ENCODE peak calls at places on chromosomes 6 and 20, in eight cellular contexts. One of them, this sample, is unnamed.
A peak's percentile ranks its signal among the peaks of the same experiment; 100 is the strongest.

GRCh38 chr6:115969207-115969929 is 91.3 kb downstream of the FRK start:
- DNase-seq in H1: peak; percentile 5
- DNase-seq in neural progenitor cell: peak; percentile 77
- DNase-seq in epithelial cell of esophagus: no peak
- DNase-seq in GM13977: no peak
- DNase-seq in lower lobe of right lung: no peak
- DNase-seq in astrocyte of the cerebellum: no peak
- DNase-seq in brain microvascular endothelial cell: peak; percentile 1
- DNase-seq in this sample: no peak

GRCh38 chr20:12152996-12153395 is 235.3 kb downstream of the BTBD3 start:
- DNase-seq in H1: no peak
- DNase-seq in neural progenitor cell: no peak
- DNase-seq in epithelial cell of esophagus: peak; percentile 69
- DNase-seq in GM13977: no peak
- DNase-seq in lower lobe of right lung: no peak
- DNase-seq in astrocyte of the cerebellum: peak; percentile 8
- DNase-seq in brain microvascular endothelial cell: no peak
- DNase-seq in this sample: no peak

GRCh38 chr6:48318670-48319069 is 207.7 kb upstream of the PTCHD4 start:
- DNase-seq in H1: no peak
- DNase-seq in neural progenitor cell: no peak
- DNase-seq in epithelial cell of esophagus: peak; percentile 56
- DNase-seq in GM13977: no peak
- DNase-seq in lower lobe of right lung: no peak
- DNase-seq in astrocyte of the cerebellum: no peak
- DNase-seq in brain microvascular endothelial cell: peak; percentile 40
- DNase-seq in this sample: no peak

GRCh38 chr20:56003966-56004365 is 1.4 kb downstream of the CBLN4 start:
- DNase-seq in H1: no peak
- DNase-seq in neural progenitor cell: peak; percentile 63
- DNase-seq in epithelial cell of esophagus: peak; percentile 38
- DNase-seq in GM13977: no peak
- DNase-seq in lower lobe of right lung: peak; percentile 53
- DNase-seq in astrocyte of the cerebellum: no peak
- DNase-seq in brain microvascular endothelial cell: no peak
- DNase-seq in this sample: no peak

GRCh38 chr20:58647162-58647813 is 3.8 kb upstream of the STX16 start:
- DNase-seq in H1: no peak
- DNase-seq in neural progenitor cell: no peak
- DNase-seq in epithelial cell of esophagus: no peak
- DNase-seq in GM13977: no peak
- DNase-seq in lower lobe of right lung: no peak
- DNase-seq in astrocyte of the cerebellum: no peak
- DNase-seq in brain microvascular endothelial cell: no peak
- DNase-seq in this sample: no peak

GRCh38 chr6:56040271-56040670 is 164.9 kb upstream of the BMP5 start:
- DNase-seq in H1: no peak
- DNase-seq in neural progenitor cell: no peak
- DNase-seq in epithelial cell of esophagus: peak; percentile 78
- DNase-seq in GM13977: no peak
- DNase-seq in lower lobe of right lung: no peak
- DNase-seq in astrocyte of the cerebellum: peak; percentile 36
- DNase-seq in brain microvascular endothelial cell: no peak
- DNase-seq in this sample: no peak

GRCh38 chr6:125014157-125014957 is 52.1 kb downstream of the RNF217 start:
- DNase-seq in H1: no peak
- DNase-seq in neural progenitor cell: no peak
- DNase-seq in epithelial cell of esophagus: peak; percentile 62
- DNase-seq in GM13977: no peak
- DNase-seq in lower lobe of right lung: no peak
- DNase-seq in astrocyte of the cerebellum: no peak
- DNase-seq in brain microvascular endothelial cell: peak; percentile 65
- DNase-seq in this sample: no peak

GRCh38 chr20:23215596-23215995 is 129.5 kb upstream of the CD93 start:
- DNase-seq in H1: no peak
- DNase-seq in neural progenitor cell: no peak
- DNase-seq in epithelial cell of esophagus: no peak
- DNase-seq in GM13977: no peak
- DNase-seq in lower lobe of right lung: no peak
- DNase-seq in astrocyte of the cerebellum: no peak
- DNase-seq in brain microvascular endothelial cell: no peak
- DNase-seq in this sample: no peak

GRCh38 chr20:32831982-32832381 is 12.2 kb downstream of the MAPRE1 start:
- DNase-seq in H1: no peak
- DNase-seq in neural progenitor cell: no peak
- DNase-seq in epithelial cell of esophagus: peak; percentile 15
- DNase-seq in GM13977: no peak
- DNase-seq in lower lobe of right lung: no peak
- DNase-seq in astrocyte of the cerebellum: no peak
- DNase-seq in brain microvascular endothelial cell: no peak
- DNase-seq in this sample: no peak

GRCh38 chr6:87697581-87698552 is 4.2 kb downstream of the AKIRIN2 start:
- DNase-seq in H1: no peak
- DNase-seq in neural progenitor cell: peak; percentile 19
- DNase-seq in epithelial cell of esophagus: no peak
- DNase-seq in GM13977: no peak
- DNase-seq in lower lobe of right lung: no peak
- DNase-seq in astrocyte of the cerebellum: peak; percentile 77
- DNase-seq in brain microvascular endothelial cell: peak; percentile 67
- DNase-seq in this sample: no peak

GRCh38 chr6:137044366-137045220 is at the start of gene IL20RA:
- DNase-seq in H1: no peak
- DNase-seq in neural progenitor cell: peak; percentile 57
- DNase-seq in epithelial cell of esophagus: no peak
- DNase-seq in GM13977: peak; percentile 58
- DNase-seq in lower lobe of right lung: peak; percentile 74
- DNase-seq in astrocyte of the cerebellum: no peak
- DNase-seq in brain microvascular endothelial cell: no peak
- DNase-seq in this sample: peak; percentile 73

GRCh38 chr6:165059032-165059431 is 250.4 kb downstream of the C6orf118 start:
- DNase-seq in H1: no peak
- DNase-seq in neural progenitor cell: no peak
- DNase-seq in epithelial cell of esophagus: peak; percentile 84
- DNase-seq in GM13977: no peak
- DNase-seq in lower lobe of right lung: no peak
- DNase-seq in astrocyte of the cerebellum: no peak
- DNase-seq in brain microvascular endothelial cell: no peak
- DNase-seq in this sample: no peak

GRCh38 chr6:169949501-169950097 is 198.2 kb downstream of the ERMARD start:
- DNase-seq in H1: no peak
- DNase-seq in neural progenitor cell: no peak
- DNase-seq in epithelial cell of esophagus: no peak
- DNase-seq in GM13977: no peak
- DNase-seq in lower lobe of right lung: no peak
- DNase-seq in astrocyte of the cerebellum: no peak
- DNase-seq in brain microvascular endothelial cell: no peak
- DNase-seq in this sample: no peak

GRCh38 chr6:53410508-53411258 is 61.9 kb upstream of the ELOVL5 start:
- DNase-seq in H1: no peak
- DNase-seq in neural progenitor cell: no peak
- DNase-seq in epithelial cell of esophagus: peak; percentile 53
- DNase-seq in GM13977: peak; percentile 52
- DNase-seq in lower lobe of right lung: peak; percentile 65
- DNase-seq in astrocyte of the cerebellum: no peak
- DNase-seq in brain microvascular endothelial cell: peak; percentile 32
- DNase-seq in this sample: peak; percentile 63
- TF ChIP-seq CTCF in H1: peak; percentile 76
- TF ChIP-seq CTCF in neural progenitor cell: peak; percentile 38
- TF ChIP-seq CTCF in epithelial cell of esophagus: peak; percentile 66
- TF ChIP-seq CTCF in GM13977: peak; percentile 95
- TF ChIP-seq CTCF in lower lobe of right lung: peak; percentile 75
- TF ChIP-seq CTCF in astrocyte of the cerebellum: peak; percentile 52
- TF ChIP-seq CTCF in brain microvascular endothelial cell: peak; percentile 79
- TF ChIP-seq CTCF in this sample: peak; percentile 70

GRCh38 chr6:4021133-4021861 is 57.6 kb downstream of the FAM217A start:
- DNase-seq in H1: peak; percentile 78
- DNase-seq in neural progenitor cell: peak; percentile 96
- DNase-seq in epithelial cell of esophagus: peak; percentile 98
- DNase-seq in GM13977: peak; percentile 81
- DNase-seq in lower lobe of right lung: peak; percentile 98
- DNase-seq in astrocyte of the cerebellum: peak; percentile 91
- DNase-seq in brain microvascular endothelial cell: peak; percentile 95
- DNase-seq in this sample: peak; percentile 85
- TF ChIP-seq CTCF in H1: peak; percentile 7
- TF ChIP-seq CTCF in neural progenitor cell: peak; percentile 50
- TF ChIP-seq CTCF in epithelial cell of esophagus: peak; percentile 19
- TF ChIP-seq CTCF in GM13977: peak; percentile 54
- TF ChIP-seq CTCF in lower lobe of right lung: peak; percentile 43
- TF ChIP-seq CTCF in astrocyte of the cerebellum: peak; percentile 39
- TF ChIP-seq CTCF in brain microvascular endothelial cell: peak; percentile 38
- TF ChIP-seq CTCF in this sample: peak; percentile 60

DNA sequence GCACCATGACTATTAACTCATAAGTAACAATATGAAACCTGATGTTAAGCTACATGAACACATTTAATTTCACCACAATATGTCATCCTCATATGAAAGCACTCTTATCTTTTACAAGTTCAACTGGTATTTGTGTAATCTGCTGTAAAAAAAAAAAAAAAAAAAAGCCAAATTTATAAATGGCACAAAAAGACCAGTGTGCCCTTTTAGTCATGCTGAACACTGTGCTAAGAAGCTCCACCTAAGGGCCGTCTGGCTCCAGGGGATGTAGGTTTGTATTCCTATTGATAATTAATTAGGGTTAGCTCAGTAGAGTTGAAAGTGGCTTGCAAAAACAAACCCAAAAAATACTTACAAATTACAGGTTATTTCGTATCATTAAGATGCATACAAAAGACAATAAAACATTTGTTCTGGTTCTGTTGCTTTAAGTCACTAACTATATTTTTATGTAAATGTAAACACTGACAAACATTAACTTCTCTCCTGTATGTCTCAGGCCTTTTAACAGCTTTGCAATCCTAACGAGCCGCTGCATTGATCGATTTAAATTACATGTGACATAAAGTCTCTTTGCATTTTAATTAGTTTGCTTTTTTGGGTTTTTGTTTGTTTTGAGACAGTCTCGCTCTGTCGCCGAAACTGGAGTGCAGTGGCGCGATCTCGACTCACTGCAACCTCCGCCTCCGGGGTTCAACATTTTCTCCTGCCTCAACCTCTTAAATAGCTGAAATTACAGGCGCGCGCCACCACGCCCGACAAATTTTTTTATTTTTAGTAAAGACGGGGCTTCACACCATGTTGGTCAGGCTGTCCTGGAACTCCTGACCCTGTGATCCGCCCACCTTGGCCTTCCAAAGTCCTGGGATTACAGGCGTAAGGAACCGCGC is 110.8 kb downstream of the HFE start:
- DNase-seq in H1: no peak
- DNase-seq in neural progenitor cell: peak; percentile 46
- DNase-seq in epithelial cell of esophagus: peak; percentile 50
- DNase-seq in GM13977: no peak
- DNase-seq in lower lobe of right lung: no peak
- DNase-seq in astrocyte of the cerebellum: no peak
- DNase-seq in brain microvascular endothelial cell: no peak
- DNase-seq in this sample: no peak
- TF ChIP-seq CTCF in H1: no peak
- TF ChIP-seq CTCF in neural progenitor cell: no peak
- TF ChIP-seq CTCF in epithelial cell of esophagus: peak; percentile 15
- TF ChIP-seq CTCF in GM13977: no peak
- TF ChIP-seq CTCF in lower lobe of right lung: no peak
- TF ChIP-seq CTCF in astrocyte of the cerebellum: no peak
- TF ChIP-seq CTCF in brain microvascular endothelial cell: no peak
- TF ChIP-seq CTCF in this sample: no peak

GRCh38 chr6:68468244-68468884 is 166.7 kb upstream of the ADGRB3 start:
- DNase-seq in H1: peak; percentile 5
- DNase-seq in neural progenitor cell: no peak
- DNase-seq in epithelial cell of esophagus: no peak
- DNase-seq in GM13977: no peak
- DNase-seq in lower lobe of right lung: no peak
- DNase-seq in astrocyte of the cerebellum: no peak
- DNase-seq in brain microvascular endothelial cell: no peak
- DNase-seq in this sample: no peak
- TF ChIP-seq CTCF in H1: peak; percentile 65
- TF ChIP-seq CTCF in neural progenitor cell: peak; percentile 64
- TF ChIP-seq CTCF in epithelial cell of esophagus: no peak
- TF ChIP-seq CTCF in GM13977: peak; percentile 37
- TF ChIP-seq CTCF in lower lobe of right lung: no peak
- TF ChIP-seq CTCF in astrocyte of the cerebellum: peak; percentile 44
- TF ChIP-seq CTCF in brain microvascular endothelial cell: peak; percentile 65
- TF ChIP-seq CTCF in this sample: peak; percentile 17

GRCh38 chr20:44598413-44599290 is 16.3 kb downstream of the PKIG start:
- DNase-seq in H1: no peak
- DNase-seq in neural progenitor cell: peak; percentile 34
- DNase-seq in epithelial cell of esophagus: no peak
- DNase-seq in GM13977: no peak
- DNase-seq in lower lobe of right lung: no peak
- DNase-seq in astrocyte of the cerebellum: no peak
- DNase-seq in brain microvascular endothelial cell: no peak
- DNase-seq in this sample: peak; percentile 44
- TF ChIP-seq CTCF in H1: peak; percentile 20
- TF ChIP-seq CTCF in neural progenitor cell: peak; percentile 33
- TF ChIP-seq CTCF in epithelial cell of esophagus: no peak
- TF ChIP-seq CTCF in GM13977: peak; percentile 2
- TF ChIP-seq CTCF in lower lobe of right lung: peak; percentile 15
- TF ChIP-seq CTCF in astrocyte of the cerebellum: peak; percentile 25
- TF ChIP-seq CTCF in brain microvascular endothelial cell: peak; percentile 43
- TF ChIP-seq CTCF in this sample: no peak

DNA sequence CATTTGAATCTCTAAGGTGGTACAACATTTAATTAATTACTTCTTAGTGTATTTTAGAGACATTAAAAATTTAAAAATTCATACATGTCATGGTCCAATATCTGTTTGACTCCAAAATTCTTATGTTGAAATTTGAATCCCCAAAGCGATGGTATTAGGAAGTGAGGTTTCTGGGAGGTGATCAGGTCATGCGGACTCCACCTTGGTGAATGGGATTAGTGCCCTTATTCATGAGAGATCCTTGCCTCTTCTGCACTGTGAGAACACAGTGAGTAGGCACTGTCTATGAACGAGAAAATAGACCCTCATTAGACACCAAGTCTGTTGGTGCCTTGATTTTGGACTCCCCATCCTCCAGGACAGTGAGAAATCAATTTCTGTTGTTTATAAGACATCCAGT is 254.7 kb downstream of the PTPRK start:
- DNase-seq in H1: no peak
- DNase-seq in neural progenitor cell: no peak
- DNase-seq in epithelial cell of esophagus: no peak
- DNase-seq in GM13977: no peak
- DNase-seq in lower lobe of right lung: no peak
- DNase-seq in astrocyte of the cerebellum: no peak
- DNase-seq in brain microvascular endothelial cell: no peak
- DNase-seq in this sample: no peak
- TF ChIP-seq CTCF in H1: no peak
- TF ChIP-seq CTCF in neural progenitor cell: no peak
- TF ChIP-seq CTCF in epithelial cell of esophagus: no peak
- TF ChIP-seq CTCF in GM13977: no peak
- TF ChIP-seq CTCF in lower lobe of right lung: no peak
- TF ChIP-seq CTCF in astrocyte of the cerebellum: no peak
- TF ChIP-seq CTCF in brain microvascular endothelial cell: no peak
- TF ChIP-seq CTCF in this sample: no peak